ENCODE peak calls at places on chromosomes 7 and 10, in five cellular contexts. One of them, this sample, is unnamed.

GRCh38 chr10:60849217-60849616 is 70.9 kb downstream of the CDK1 start:
- DNase-seq in HCT116: no peak
- DNase-seq in H1: no peak
- DNase-seq in PC-9: no peak
- DNase-seq in IMR-90: no peak
- DNase-seq in this sample: no peak

GRCh38 chr10:97718178-97718577 is 4.6 kb downstream of the MARVELD1 start:
- DNase-seq in PC-9: no peak
- DNase-seq in HCT116: no peak
- DNase-seq in H1: no peak
- DNase-seq in IMR-90: no peak
- DNase-seq in this sample: no peak

GRCh38 chr10:28970231-28970630 is 292.9 kb downstream of the BAMBI start:
- DNase-seq in IMR-90: peak
- DNase-seq in PC-9: no peak
- DNase-seq in HCT116: no peak
- DNase-seq in H1: no peak
- DNase-seq in this sample: peak

GRCh38 chr7:92884218-92884617 is 47.8 kb upstream of the CDK6 start:
- DNase-seq in H1: no peak
- DNase-seq in HCT116: no peak
- DNase-seq in PC-9: no peak
- DNase-seq in IMR-90: no peak
- DNase-seq in this sample: no peak

GRCh38 chr10:30435068-30435422 is 1.1 kb downstream of the MAP3K8 start:
- DNase-seq in PC-9: no peak
- DNase-seq in IMR-90: peak
- DNase-seq in HCT116: no peak
- DNase-seq in H1: no peak
- DNase-seq in this sample: no peak

GRCh38 chr10:84537447-84537931 is 209.1 kb downstream of the CCSER2 start:
- DNase-seq in PC-9: peak
- DNase-seq in IMR-90: peak
- DNase-seq in HCT116: peak
- DNase-seq in H1: no peak
- DNase-seq in this sample: peak

GRCh38 chr7:157495594-157495993 is 158.8 kb downstream of the DNAJB6 start:
- DNase-seq in HCT116: no peak
- DNase-seq in H1: no peak
- DNase-seq in PC-9: no peak
- DNase-seq in IMR-90: no peak
- DNase-seq in this sample: peak

GRCh38 chr7:85688712-85689111 is 501.9 kb upstream of the SEMA3D start:
- DNase-seq in PC-9: no peak
- DNase-seq in H1: no peak
- DNase-seq in HCT116: no peak
- DNase-seq in IMR-90: no peak
- DNase-seq in this sample: no peak

GRCh38 chr7:40879941-40880558 is 745.2 kb downstream of the SUGCT start:
- DNase-seq in PC-9: no peak
- DNase-seq in HCT116: no peak
- DNase-seq in H1: no peak
- DNase-seq in IMR-90: no peak
- DNase-seq in this sample: no peak

GRCh38 chr7:144019457-144019856 is 19.3 kb downstream of the OR6B1 start:
- DNase-seq in PC-9: peak
- DNase-seq in H1: peak
- DNase-seq in HCT116: no peak
- DNase-seq in IMR-90: peak
- DNase-seq in this sample: peak

GRCh38 chr7:116672596-116673503 is 854 bp downstream of the MET start:
- DNase-seq in PC-9: peak
- DNase-seq in IMR-90: peak
- DNase-seq in H1: no peak
- DNase-seq in HCT116: no peak
- DNase-seq in this sample: peak

GRCh38 chr7:75757860-75758259 is 14.2 kb downstream of the CCL26 start:
- DNase-seq in HCT116: no peak
- DNase-seq in IMR-90: no peak
- DNase-seq in PC-9: no peak
- DNase-seq in H1: no peak
- DNase-seq in this sample: no peak

GRCh38 chr7:130363156-130363847 is 17.0 kb upstream of the CPA1 start:
- DNase-seq in H1: no peak
- DNase-seq in IMR-90: peak
- DNase-seq in HCT116: peak
- DNase-seq in PC-9: peak
- DNase-seq in this sample: peak

GRCh38 chr7:11667810-11668185 is 164.2 kb downstream of the THSD7A start:
- DNase-seq in HCT116: no peak
- DNase-seq in PC-9: no peak
- DNase-seq in H1: no peak
- DNase-seq in IMR-90: no peak
- DNase-seq in this sample: no peak

GRCh38 chr7:116753130-116753529 is 81.1 kb downstream of the MET start:
- DNase-seq in H1: no peak
- DNase-seq in PC-9: no peak
- DNase-seq in IMR-90: no peak
- DNase-seq in HCT116: no peak
- DNase-seq in this sample: no peak

GRCh38 chr10:70785190-70785589 is at the start of gene TBATA:
- DNase-seq in HCT116: no peak
- DNase-seq in H1: no peak
- DNase-seq in PC-9: no peak
- DNase-seq in IMR-90: no peak
- DNase-seq in this sample: no peak

GRCh38 chr7:18573410-18574234 is 78.1 kb downstream of the HDAC9 start:
- DNase-seq in HCT116: no peak
- DNase-seq in IMR-90: no peak
- DNase-seq in H1: no peak
- DNase-seq in PC-9: no peak
- DNase-seq in this sample: no peak

GRCh38 chr10:120593693-120594092 is 136.7 kb downstream of the PLPP4 start:
- DNase-seq in PC-9: no peak
- DNase-seq in HCT116: no peak
- DNase-seq in H1: no peak
- DNase-seq in IMR-90: no peak
- DNase-seq in this sample: peak

GRCh38 chr10:79260803-79261740 is 86.2 kb upstream of the PPIF start:
- DNase-seq in IMR-90: peak
- DNase-seq in PC-9: no peak
- DNase-seq in H1: no peak
- DNase-seq in HCT116: no peak
- DNase-seq in this sample: no peak

GRCh38 chr10:75408911-75409885 is 7.6 kb upstream of the ZNF503 start:
- DNase-seq in H1: no peak
- DNase-seq in PC-9: peak
- DNase-seq in IMR-90: no peak
- DNase-seq in HCT116: no peak
- DNase-seq in this sample: peak

GRCh38 chr7:158740013-158740656 is 35.5 kb upstream of the NCAPG2 start:
- DNase-seq in H1: no peak
- DNase-seq in IMR-90: peak
- DNase-seq in PC-9: peak
- DNase-seq in HCT116: no peak
- DNase-seq in this sample: peak

DNA sequence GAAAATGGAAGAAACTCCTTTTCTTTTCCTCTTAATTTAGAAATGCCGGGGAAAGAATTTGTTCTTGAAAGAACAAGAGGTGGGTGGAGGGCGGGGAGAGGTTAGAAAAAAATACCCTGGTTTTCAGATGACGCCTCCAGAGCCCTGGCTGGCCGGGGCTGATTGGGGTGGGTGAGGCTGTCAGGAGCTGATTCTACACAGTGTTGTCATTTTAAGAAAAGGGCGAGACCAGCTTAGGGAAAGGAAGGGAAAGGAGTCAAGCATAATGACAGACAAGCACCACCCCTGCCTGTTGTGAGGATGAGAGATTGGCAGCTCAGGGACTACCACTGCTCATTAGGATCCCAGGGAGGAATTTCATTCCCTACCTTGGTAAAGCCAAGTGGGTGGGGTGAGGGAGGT is 9.9 kb upstream of the FAM180A start:
- DNase-seq in HCT116: no peak
- DNase-seq in PC-9: no peak
- DNase-seq in IMR-90: peak
- DNase-seq in H1: no peak
- DNase-seq in this sample: peak
- H2AFZ ChIP-seq in HCT116: no peak
- H2AFZ ChIP-seq in PC-9: no peak
- H2AFZ ChIP-seq in IMR-90: peak
- H2AFZ ChIP-seq in H1: peak
- H2AFZ ChIP-seq in this sample: peak

GRCh38 chr10:33337335-33337854 is 2.9 kb upstream of the NRP1 start:
- DNase-seq in PC-9: no peak
- DNase-seq in IMR-90: peak
- DNase-seq in H1: no peak
- DNase-seq in HCT116: no peak
- DNase-seq in this sample: peak
- TF ChIP-seq CTCF in PC-9: no peak
- TF ChIP-seq CTCF in IMR-90: no peak
- TF ChIP-seq CTCF in H1: no peak
- TF ChIP-seq CTCF in HCT116: no peak
- TF ChIP-seq CTCF in this sample: peak

GRCh38 chr7:6577369-6578113 is at the start of gene ZDHHC4:
- DNase-seq in PC-9: peak
- DNase-seq in H1: peak
- DNase-seq in HCT116: peak
- DNase-seq in IMR-90: peak
- DNase-seq in this sample: peak
- H2AFZ ChIP-seq in PC-9: peak
- H2AFZ ChIP-seq in H1: no peak
- H2AFZ ChIP-seq in HCT116: no peak
- H2AFZ ChIP-seq in IMR-90: peak
- H2AFZ ChIP-seq in this sample: peak

GRCh38 chr7:90708841-90709317 is 112.8 kb downstream of the CDK14 start:
- DNase-seq in PC-9: no peak
- DNase-seq in HCT116: peak
- DNase-seq in IMR-90: no peak
- DNase-seq in H1: no peak
- DNase-seq in this sample: no peak
- TF ChIP-seq CTCF in PC-9: peak
- TF ChIP-seq CTCF in HCT116: peak
- TF ChIP-seq CTCF in IMR-90: peak
- TF ChIP-seq CTCF in H1: peak
- TF ChIP-seq CTCF in this sample: peak

DNA sequence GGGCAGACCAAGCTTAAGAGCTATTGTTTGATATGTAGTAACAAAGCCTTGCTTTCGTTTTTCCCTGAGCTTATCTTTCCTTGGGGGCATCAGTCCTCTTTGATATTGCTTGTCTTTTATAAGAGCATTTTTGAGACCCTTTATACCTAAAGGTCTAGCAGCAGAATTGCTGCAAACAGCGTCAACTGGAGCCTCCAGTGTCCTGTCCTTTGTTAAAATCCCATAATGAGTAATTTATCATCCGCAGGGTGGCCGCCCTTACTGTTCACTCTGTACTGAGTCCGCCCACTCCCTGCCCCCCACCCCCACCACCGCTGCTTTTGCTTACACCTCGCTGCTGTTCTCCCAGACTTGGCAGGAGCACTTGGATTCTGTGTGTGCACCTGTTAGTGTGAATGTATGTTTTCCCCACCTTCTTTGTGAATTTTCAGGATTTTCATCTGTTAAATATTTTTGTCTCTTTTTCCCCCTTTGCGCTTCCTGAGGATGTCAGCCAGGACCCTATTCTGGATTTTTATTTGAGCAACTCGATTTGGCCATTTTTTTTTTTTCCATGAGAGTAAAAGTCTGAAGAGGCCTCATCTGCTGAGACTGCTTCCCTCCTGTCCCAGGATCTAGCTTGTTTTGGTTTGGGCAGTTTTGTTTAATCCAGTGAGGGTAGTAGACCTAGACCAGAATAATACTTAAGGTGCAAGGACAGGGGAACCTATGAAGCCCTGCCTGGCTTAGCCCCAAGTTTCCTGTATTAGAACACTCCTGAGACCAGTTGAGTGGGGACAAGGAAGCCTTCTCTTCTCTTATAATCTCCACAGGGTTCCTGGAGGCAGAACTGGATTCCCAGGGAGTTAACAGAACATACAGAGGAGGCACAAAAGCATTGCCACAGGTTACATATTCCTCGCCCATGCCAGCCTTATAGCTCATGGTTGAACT is 8.1 kb downstream of the AGFG2 start:
- DNase-seq in HCT116: no peak
- DNase-seq in PC-9: no peak
- DNase-seq in H1: no peak
- DNase-seq in IMR-90: no peak
- DNase-seq in this sample: no peak
- H2AFZ ChIP-seq in HCT116: no peak
- H2AFZ ChIP-seq in PC-9: no peak
- H2AFZ ChIP-seq in H1: no peak
- H2AFZ ChIP-seq in IMR-90: peak
- H2AFZ ChIP-seq in this sample: no peak

DNA sequence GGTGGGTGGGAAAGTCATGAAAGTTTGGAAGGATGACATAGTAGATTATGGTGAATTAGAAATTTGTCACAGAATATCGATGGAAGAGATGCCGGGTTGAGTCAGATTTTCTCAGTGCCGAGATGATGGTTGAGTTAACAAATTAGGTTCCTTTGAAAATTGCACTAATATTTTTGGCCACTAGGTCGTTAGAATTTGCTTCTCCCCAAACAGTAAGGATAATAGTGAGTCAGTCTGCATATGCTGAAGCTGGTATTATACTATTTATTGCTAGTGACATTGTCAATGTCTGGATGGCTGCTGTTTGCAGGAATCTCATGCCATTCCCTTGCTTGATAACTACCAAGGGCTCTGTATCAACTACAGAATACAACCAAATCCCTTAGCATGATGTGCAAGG is 37.7 kb upstream of the MINDY3 start:
- DNase-seq in H1: no peak
- DNase-seq in IMR-90: peak
- DNase-seq in HCT116: no peak
- DNase-seq in PC-9: no peak
- DNase-seq in this sample: no peak
- TF ChIP-seq CTCF in H1: peak
- TF ChIP-seq CTCF in IMR-90: peak
- TF ChIP-seq CTCF in HCT116: peak
- TF ChIP-seq CTCF in PC-9: peak
- TF ChIP-seq CTCF in this sample: peak

This sample was measured in osteoblast.